ENCODE peak calls at places on chromosome 12, in six cellular contexts. E is transverse colon, O is cardiac fibroblast, D is endodermal cell, W is tibial artery, Z is PC-3. Q is an unnamed sample.

GRCh38 chr12:118448341-118448740 is 72.0 kb downstream of the SUDS3 start:
- DNase-seq in Z (no peak), E (no peak), D (peak; percentile 38), O (no peak), W (no peak), Q (no peak)

GRCh38 chr12:104427547-104427938 is 29.2 kb upstream of the CHST11 start:
- DNase-seq in O (no peak), Z (no peak), W (no peak), D (no peak), E (no peak), Q (no peak)

GRCh38 chr12:63668028-63668799 is at the start of gene DPY19L2:
- DNase-seq in E (peak; percentile 36), O (peak; percentile 27), W (peak; percentile 92), Z (peak; percentile 28), D (peak; percentile 93), Q (no peak)

GRCh38 chr12:68245071-68246021 is 8.1 kb downstream of the IL22 start:
- DNase-seq in O (peak; percentile 68), W (no peak), D (no peak), Z (no peak), E (no peak), Q (no peak)

GRCh38 chr12:47990351-47991105 is 13.7 kb downstream of the COL2A1 start:
- DNase-seq in Z (no peak), W (peak; percentile 34), O (peak; percentile 36), E (no peak), D (no peak), Q (peak; percentile 70)

GRCh38 chr12:111170559-111170958 is 198.3 kb downstream of the PHETA1 start:
- DNase-seq in W (no peak), Z (no peak), O (no peak), D (no peak), E (no peak), Q (no peak)

GRCh38 chr12:50765325-50765911 is 1.5 kb downstream of the ATF1 start:
- DNase-seq in Z (peak; percentile 58), E (peak; percentile 57), W (no peak), D (peak; percentile 75), O (peak; percentile 61), Q (peak; percentile 70)

GRCh38 chr12:69027411-69027811 is 94.4 kb upstream of the CPM start:
- DNase-seq in Z (peak; percentile 56), W (no peak), O (peak; percentile 42), D (no peak), E (no peak), Q (no peak)

GRCh38 chr12:81450920-81451739 is 308.0 kb downstream of the PPFIA2 start:
- DNase-seq in D (peak; percentile 89), Z (peak; percentile 72), E (no peak), O (peak; percentile 82), W (no peak), Q (no peak)

GRCh38 chr12:51341259-51342007 is 5.0 kb downstream of the CELA1 start:
- DNase-seq in O (peak; percentile 80), E (peak; percentile 82), W (peak; percentile 73), D (peak; percentile 94), Z (peak; percentile 88), Q (peak; percentile 77)

GRCh38 chr12:130672122-130672825 is 43.8 kb downstream of the RIMBP2 start:
- DNase-seq in D (no peak), W (no peak), O (no peak), E (no peak), Z (no peak), Q (no peak)

GRCh38 chr12:97568336-97569180 is 106.0 kb downstream of the RMST start:
- DNase-seq in D (no peak), W (no peak), Z (peak; percentile 96), E (no peak), O (no peak), Q (no peak)

GRCh38 chr12:13257356-13257875 is 60.9 kb downstream of the EMP1 start:
- DNase-seq in W (no peak), D (no peak), O (no peak), Z (no peak), E (no peak), Q (no peak)

GRCh38 chr12:97716356-97716755 is 253.8 kb downstream of the RMST start:
- DNase-seq in O (peak; percentile 11), E (no peak), Z (peak; percentile 41), W (no peak), D (peak; percentile 72), Q (no peak)

GRCh38 chr12:14773685-14774073 is 29.6 kb downstream of the WBP11 start:
- DNase-seq in O (no peak), W (peak; percentile 70), D (no peak), Z (peak; percentile 37), E (no peak), Q (no peak)

GRCh38 chr12:107340920-107341319 is 247.6 kb upstream of the CRY1 start:
- DNase-seq in O (no peak), D (no peak), W (no peak), E (no peak), Z (no peak), Q (no peak)

GRCh38 chr12:46579474-46579873 is 206.9 kb upstream of the SLC38A2 start:
- DNase-seq in Z (no peak), O (no peak), E (no peak), D (no peak), W (no peak), Q (no peak)

GRCh38 chr12:123057505-123058265 is 77.2 kb downstream of the ARL6IP4 start:
- DNase-seq in O (no peak), Z (no peak), E (no peak), W (no peak), D (no peak), Q (no peak)

GRCh38 chr12:14771651-14772137 is 31.6 kb downstream of the WBP11 start:
- DNase-seq in O (no peak), W (no peak), E (no peak), D (peak; percentile 80), Z (no peak), Q (peak; percentile 70)

GRCh38 chr12:632102-632696 is 31.0 kb downstream of the NINJ2 start:
- DNase-seq in E (no peak), D (peak; percentile 84), O (peak; percentile 78), Z (peak; percentile 72), W (no peak), Q (no peak)

GRCh38 chr12:3747543-3747942 is 5.4 kb downstream of the CRACR2A start:
- DNase-seq in Z (no peak), D (peak; percentile 13), O (no peak), W (no peak), E (peak; percentile 63), Q (peak; percentile 49)

GRCh38 chr12:115886666-115887065 is 390.8 kb downstream of the MED13L start:
- DNase-seq in Z (no peak), O (no peak), D (no peak), W (no peak), E (no peak), Q (no peak)

GRCh38 chr12:5806376-5807089 is 138.5 kb downstream of the ANO2 start:
- DNase-seq in E (no peak), W (no peak), D (no peak), O (no peak), Z (peak; percentile 66), Q (no peak)

GRCh38 chr12:64951944-64952343 is 127.5 kb downstream of the TBC1D30 start:
- DNase-seq in W (no peak), O (no peak), D (no peak), E (no peak), Z (no peak), Q (no peak)

GRCh38 chr12:113796852-113797534 is 169.1 kb downstream of the RBM19 start:
- DNase-seq in E (no peak), Z (no peak), O (no peak), D (no peak), W (peak; percentile 54), Q (no peak)

GRCh38 chr12:22893878-22894277 is 268.9 kb downstream of the ETNK1 start:
- DNase-seq in W (no peak), E (no peak), O (no peak), D (no peak), Z (no peak), Q (no peak)

GRCh38 chr12:39431797-39432196 is 11.1 kb downstream of the KIF21A start:
- DNase-seq in Z (no peak), O (no peak), W (no peak), D (no peak), E (no peak), Q (no peak)

DNA sequence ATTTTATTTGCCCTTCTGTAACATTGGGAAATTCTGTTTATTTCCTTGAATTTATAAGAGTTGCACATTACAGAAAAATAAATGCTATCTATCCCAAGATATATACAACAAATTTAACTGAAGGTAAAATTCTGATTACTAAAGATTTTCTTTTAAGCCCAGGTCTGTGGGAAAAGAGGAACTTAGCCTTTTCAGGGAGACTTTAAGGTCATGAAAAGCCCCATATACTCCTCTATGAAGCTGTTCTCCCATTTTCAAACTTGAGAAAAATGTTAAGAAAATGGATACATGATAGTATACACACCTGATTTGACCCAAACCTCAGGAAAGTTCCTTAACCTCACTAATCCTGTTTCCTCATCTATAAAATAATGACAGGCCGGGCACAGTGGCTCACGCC is 7.1 kb downstream of the SINHCAF start:
- DNase-seq in W (no peak), O (no peak), D (no peak), Z (no peak), E (no peak), Q (no peak)
- H3K4me3 ChIP-seq in W (no peak overlapping the region), O (no peak overlapping the region), D (peak overlapping the region; percentile 69), Z (no peak overlapping the region), E (no peak overlapping the region), Q (no peak overlapping the region)

GRCh38 chr12:93191956-93192355 is 185.8 kb upstream of the NUDT4 start:
- DNase-seq in W (peak; percentile 77), D (no peak), Z (no peak), E (no peak), O (peak; percentile 77), Q (no peak)
- H3K4me3 ChIP-seq in W (no peak overlapping the region), D (no peak overlapping the region), Z (no peak overlapping the region), E (no peak overlapping the region), O (no peak overlapping the region), Q (no peak overlapping the region)

DNA sequence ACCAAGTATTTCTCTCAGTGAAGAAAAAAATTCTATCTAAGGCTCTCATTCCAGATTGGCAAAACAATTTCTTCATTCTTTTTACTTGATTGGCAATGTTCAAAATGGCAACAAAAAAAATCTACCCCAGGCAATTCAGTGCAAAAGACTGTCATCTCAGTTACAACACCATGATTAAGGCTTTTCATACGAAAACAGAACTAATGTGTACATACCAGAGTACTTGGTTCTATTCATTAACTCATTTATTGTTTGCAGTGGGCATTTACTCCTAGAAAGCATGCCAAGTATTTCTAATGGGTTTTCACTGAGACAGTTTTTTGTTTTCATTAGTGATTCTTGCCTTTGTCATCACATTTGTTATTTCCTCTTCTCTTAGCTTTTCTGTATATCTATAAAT is 33.0 kb downstream of the DBX2 start:
- DNase-seq in Z (no peak), D (no peak), W (no peak), E (no peak), O (no peak), Q (no peak)
- H3K4me3 ChIP-seq in Z (no peak overlapping the region), D (no peak overlapping the region), W (no peak overlapping the region), E (no peak overlapping the region), O (no peak overlapping the region), Q (no peak overlapping the region)

GRCh38 chr12:99914206-99914605 is 70.5 kb downstream of the ANKS1B start:
- DNase-seq in O (no peak), Z (no peak), E (no peak), W (no peak), D (no peak), Q (no peak)

GRCh38 chr12:99910342-99910741 is 74.4 kb downstream of the ANKS1B start:
- DNase-seq in O (no peak), W (no peak), E (no peak), Z (no peak), D (no peak), Q (no peak)

GRCh38 chr12:99915251-99916082 is 69.3 kb downstream of the ANKS1B start:
- DNase-seq in O (peak; percentile 17), D (no peak), Z (peak; percentile 86), W (no peak), E (no peak), Q (no peak)

GRCh38 chr12:99911076-99911475 is 73.7 kb downstream of the ANKS1B start:
- DNase-seq in Z (peak; percentile 91), O (peak; percentile 83), W (peak; percentile 67), D (no peak), E (no peak), Q (no peak)

GRCh38 chr12:99911967-99912366 is 72.8 kb downstream of the ANKS1B start:
- DNase-seq in O (no peak), D (no peak), Z (no peak), W (no peak), E (no peak), Q (no peak)
- H3K4me3 ChIP-seq in O (no peak overlapping the region), D (no peak overlapping the region), Z (peak overlapping the region; percentile 24), W (peak overlapping the region; percentile 36), E (no peak overlapping the region), Q (no peak overlapping the region)